ENCODE peak calls at places on chromosomes 4 and X, in ten cellular contexts. L is lower leg skin; X is nephron progenitor cell; H is NB4; W is uterus; Y is sigmoid colon; K is AG09309; D is A549; B is heart left ventricle; T is activated CD8-positive, alpha-beta T cell treated with anti-CD3 and anti-CD28 coated beads for 36 hours. V is an unnamed sample.

GRCh38 chr4:78644744-78645330 is 93.3 kb downstream of the ANXA3 start:
- DNase-seq in L (peak; percentile 60), X (peak; percentile 38), H (peak; percentile 64), W (peak; percentile 59), Y (peak; percentile 76), K (peak; percentile 55), D (peak; percentile 83), B (peak; percentile 63), T (peak; percentile 70), V (peak; percentile 41)

GRCh38 chr4:128663325-128663724 is 146.2 kb upstream of the JADE1 start:
- DNase-seq in L (no peak), X (no peak), H (no peak), W (no peak), Y (no peak), K (no peak), D (no peak), B (no peak), T (peak; percentile 9), V (no peak)

GRCh38 chr4:169039271-169039954 is 29.4 kb upstream of the CBR4 start:
- DNase-seq in L (no peak), X (no peak), H (no peak), W (no peak), Y (no peak), K (no peak), D (no peak), B (no peak), T (no peak), V (no peak)

GRCh38 chr4:1544861-1545275 is 138.6 kb upstream of the NKX1-1 start:
- DNase-seq in L (no peak), X (no peak), H (no peak), W (no peak), Y (no peak), K (no peak), D (peak; percentile 63), B (peak; percentile 26), T (peak; percentile 35), V (no peak)

GRCh38 chr4:3363411-3364141 is 70.8 kb downstream of the RGS12 start:
- DNase-seq in L (peak; percentile 14), X (no peak), H (peak; percentile 54), W (no peak), Y (peak; percentile 57), K (no peak), D (no peak), B (no peak), T (no peak), V (no peak)

GRCh38 chr4:22962186-22962786 is 269.5 kb downstream of the GBA3 start:
- DNase-seq in L (no peak), X (peak; percentile 5), H (peak; percentile 13), W (no peak), Y (no peak), K (no peak), D (peak; percentile 6), B (no peak), T (no peak), V (no peak)

GRCh38 chrX:42944381-42944998 is 166.5 kb upstream of the PPP1R2C start:
- DNase-seq in L (no peak), X (no peak), H (no peak), W (no peak), Y (no peak), K (no peak), D (no peak), B (no peak), T (peak; percentile 34), V (no peak)

GRCh38 chr4:14701389-14701788 is 300.9 kb upstream of the CPEB2 start:
- DNase-seq in L (no peak), X (no peak), H (no peak), W (no peak), Y (no peak), K (no peak), D (no peak), B (no peak), T (no peak), V (no peak)

GRCh38 chr4:167906851-167907250 is 185.5 kb upstream of the ANXA10 start:
- DNase-seq in L (no peak), X (no peak), H (no peak), W (no peak), Y (no peak), K (no peak), D (no peak), B (no peak), T (no peak), V (no peak)

GRCh38 chrX:550514-550913 is 80.1 kb upstream of the SHOX start:
- DNase-seq in L (no peak), X (no peak), H (no peak), W (no peak), Y (no peak), K (no peak), D (no peak), B (no peak), T (no peak), V (no peak)

GRCh38 chrX:17617794-17618193 is 119.5 kb upstream of the SCML1 start:
- DNase-seq in L (no peak), X (no peak), H (no peak), W (no peak), Y (no peak), K (no peak), D (no peak), B (no peak), T (no peak), V (no peak)

GRCh38 chrX:154298312-154298711 is 2.7 kb downstream of the TKTL1 start:
- DNase-seq in L (no peak), X (no peak), H (no peak), W (no peak), Y (no peak), K (no peak), D (no peak), B (peak; percentile 2), T (no peak), V (no peak)

GRCh38 chrX:152428596-152428995 is 22.5 kb downstream of the GABRA3 start:
- DNase-seq in L (no peak), X (no peak), H (no peak), W (no peak), Y (no peak), K (no peak), D (no peak), B (no peak), T (no peak), V (no peak)

GRCh38 chr4:13988347-13989265 is 361.1 kb upstream of the BOD1L1 start:
- DNase-seq in L (no peak), X (no peak), H (no peak), W (no peak), Y (peak; percentile 73), K (peak; percentile 87), D (peak; percentile 91), B (peak; percentile 50), T (no peak), V (no peak)

GRCh38 chrX:70026112-70026850 is 23.5 kb downstream of the AWAT2 start:
- DNase-seq in L (no peak), X (no peak), H (no peak), W (no peak), Y (no peak), K (no peak), D (no peak), B (no peak), T (no peak), V (no peak)

GRCh38 chr4:40881851-40882250 is 132.1 kb downstream of the NSUN7 start:
- DNase-seq in L (no peak), X (no peak), H (no peak), W (no peak), Y (no peak), K (no peak), D (no peak), B (no peak), T (no peak), V (no peak)

GRCh38 chr4:2977116-2978097 is 14.0 kb downstream of the GRK4 start:
- DNase-seq in L (no peak), X (no peak), H (no peak), W (no peak), Y (no peak), K (peak; percentile 17), D (no peak), B (no peak), T (no peak), V (no peak)

GRCh38 chr4:81828991-81829390 is 357.3 kb upstream of the RASGEF1B start:
- DNase-seq in L (no peak), X (no peak), H (no peak), W (no peak), Y (no peak), K (no peak), D (no peak), B (peak; percentile 83), T (no peak), V (no peak)

GRCh38 chr4:114015444-114015899 is 36.0 kb upstream of the ARSJ start:
- DNase-seq in L (no peak), X (no peak), H (no peak), W (no peak), Y (no peak), K (peak; percentile 99), D (peak; percentile 89), B (no peak), T (no peak), V (peak; percentile 95)

DNA sequence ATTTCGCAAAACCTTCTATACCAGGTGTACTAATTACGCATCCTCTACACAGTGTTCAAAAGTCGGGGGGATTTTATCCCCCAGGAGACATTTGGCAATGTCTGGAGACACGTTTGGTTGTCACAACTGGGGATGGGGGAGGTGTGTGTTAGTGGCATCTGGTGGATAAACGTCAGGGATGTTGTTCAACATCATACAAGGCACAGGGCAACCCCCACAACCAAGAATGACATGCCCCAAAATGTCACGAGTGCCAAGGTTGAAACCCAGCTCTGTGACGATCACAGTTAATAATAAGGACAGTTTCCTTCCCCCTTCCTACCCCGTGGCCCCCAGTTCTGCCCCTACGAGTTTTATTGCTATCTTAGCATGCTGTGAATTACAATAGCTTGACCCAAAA is 15.9 kb upstream of the SEL1L3 start:
- DNase-seq in L (no peak), X (no peak), H (peak; percentile 43), W (no peak), Y (no peak), K (no peak), D (no peak), B (no peak), T (no peak), V (no peak)
- TF ChIP-seq CTCF in L (no peak), X (no peak), H (no peak), W (no peak), Y (no peak), K (no peak), D (no peak), B (no peak), T (no peak), V (no peak)

GRCh38 chrX:110836982-110837381 is 41.4 kb upstream of the CHRDL1 start:
- DNase-seq in L (no peak), X (peak; percentile 30), H (no peak), W (no peak), Y (no peak), K (no peak), D (no peak), B (no peak), T (no peak), V (no peak)
- TF ChIP-seq CTCF in L (no peak), X (peak; percentile 42), H (peak; percentile 6), W (no peak), Y (no peak), K (peak; percentile 33), D (no peak), B (no peak), T (no peak), V (peak; percentile 26)

GRCh38 chr4:16887887-16888286 is 10.6 kb downstream of the LDB2 start:
- DNase-seq in L (no peak), X (no peak), H (no peak), W (no peak), Y (no peak), K (no peak), D (peak; percentile 1), B (no peak), T (no peak), V (no peak)
- TF ChIP-seq CTCF in L (no peak), X (no peak), H (no peak), W (no peak), Y (no peak), K (no peak), D (no peak), B (no peak), T (no peak), V (no peak)

GRCh38 chr4:130747842-130748241 is 1651.9 kb downstream of the C4orf33 start:
- DNase-seq in L (no peak), X (no peak), H (peak; percentile 8), W (no peak), Y (no peak), K (no peak), D (peak; percentile 7), B (no peak), T (no peak), V (no peak)
- TF ChIP-seq CTCF in L (no peak), X (peak; percentile 17), H (no peak), W (no peak), Y (no peak), K (no peak), D (peak; percentile 19), B (no peak), T (no peak), V (no peak)

V was measured in kidney epithelial cell.